ENCODE peak calls at places on chromosome X, in nine cellular contexts. S, D, T, A, M, V, E, Q and O are unnamed samples.
A peak's percentile ranks its signal among the peaks of the same experiment; 100 is the strongest.

GRCh38 chrX:24294619-24295018 is 19.2 kb downstream of the SUPT20HL2 start:
- DNase-seq in V (no peak), E (peak; percentile 31), D (no peak), Q (no peak), S (peak; percentile 77), M (no peak), A (no peak), T (no peak), O (no peak)

GRCh38 chrX:106903856-106904528 is 851 bp upstream of the RIPPLY1 start:
- DNase-seq in E (no peak), M (no peak), S (no peak), D (no peak), V (no peak), A (no peak), T (no peak), Q (no peak), O (no peak)

GRCh38 chrX:68697036-68697435 is 49.6 kb downstream of the STARD8 start:
- DNase-seq in Q (no peak), E (no peak), D (no peak), M (no peak), T (no peak), V (no peak), S (no peak), A (no peak), O (no peak)

GRCh38 chrX:33285550-33285949 is 74.2 kb upstream of the DMD start:
- DNase-seq in Q (no peak), D (no peak), V (no peak), M (no peak), T (no peak), E (no peak), A (no peak), S (no peak), O (no peak)

GRCh38 chrX:96481831-96482230 is 202.8 kb upstream of the DIAPH2 start:
- DNase-seq in S (no peak), D (no peak), T (no peak), A (no peak), M (no peak), Q (no peak), E (no peak), V (no peak), O (no peak)

GRCh38 chrX:154409222-154409871 is at the start of gene DNASE1L1:
- DNase-seq in E (no peak), Q (no peak), A (peak; percentile 83), T (peak; percentile 86), D (peak; percentile 80), S (peak; percentile 86), M (no peak), V (peak; percentile 90), O (peak; percentile 92)

GRCh38 chrX:103210056-103210455 is 4.9 kb upstream of the BEX4 start:
- DNase-seq in E (no peak), T (no peak), D (no peak), S (no peak), M (no peak), Q (no peak), V (no peak), A (no peak), O (no peak)

GRCh38 chrX:153627675-153628111 is 19.3 kb upstream of the DUSP9 start:
- DNase-seq in T (peak; percentile 56), D (no peak), A (peak; percentile 80), V (no peak), Q (no peak), S (no peak), E (peak; percentile 23), M (no peak), O (peak; percentile 80)

GRCh38 chrX:24148535-24149345 is 789 bp upstream of the ZFX start:
- DNase-seq in V (no peak), A (peak; percentile 23), T (peak; percentile 70), D (no peak), Q (no peak), M (no peak), S (no peak), E (peak; percentile 66), O (no peak)

GRCh38 chrX:100720301-100720700 is 11.6 kb downstream of the SYTL4 start:
- DNase-seq in A (no peak), D (no peak), E (no peak), Q (no peak), T (no peak), V (no peak), M (no peak), S (no peak), O (no peak)

GRCh38 chrX:46791927-46792825 is 33.3 kb upstream of the SLC9A7 start:
- DNase-seq in S (peak; percentile 45), A (peak; percentile 32), M (peak; percentile 68), Q (peak; percentile 63), D (no peak), V (peak; percentile 41), T (no peak), E (no peak), O (peak; percentile 42)

GRCh38 chrX:45709381-45709780 is 508.7 kb upstream of the DIPK2B start:
- DNase-seq in M (no peak), T (no peak), E (no peak), S (no peak), Q (no peak), A (no peak), D (no peak), V (no peak), O (no peak)

GRCh38 chrX:112867570-112867969 is 26.9 kb upstream of the AMOT start:
- DNase-seq in D (no peak), V (no peak), M (no peak), S (peak; percentile 61), A (no peak), Q (peak; percentile 22), T (no peak), E (no peak), O (no peak)

GRCh38 chrX:29066516-29066915 is 479.3 kb downstream of the IL1RAPL1 start:
- DNase-seq in V (no peak), S (no peak), Q (no peak), E (no peak), M (no peak), D (no peak), T (no peak), A (no peak), O (no peak)

DNA sequence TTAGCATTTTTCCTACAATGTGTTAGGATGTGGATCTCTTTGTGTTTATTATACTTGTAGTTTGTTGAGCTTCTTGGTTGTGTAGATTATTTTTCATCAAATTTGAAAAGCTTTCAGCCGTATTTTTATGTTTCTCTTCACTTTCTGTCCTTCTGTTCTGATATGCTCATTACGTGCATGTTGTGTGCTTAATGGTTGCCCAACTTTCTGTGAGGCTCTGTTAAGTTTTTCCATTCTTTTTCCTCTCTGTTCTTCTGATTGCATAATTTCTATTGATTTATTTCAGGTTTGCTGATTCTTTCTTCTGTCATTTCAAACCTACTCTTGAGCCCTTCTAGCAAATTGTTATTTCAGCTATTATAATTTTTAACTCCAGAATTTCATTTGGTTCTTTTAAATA is 478.2 kb downstream of the IL1RAPL1 start:
- DNase-seq in T (no peak), M (no peak), D (no peak), V (no peak), Q (no peak), A (no peak), E (no peak), S (no peak), O (no peak)
- TF ChIP-seq CTCF in T (no peak), M (no peak), D (no peak), V (no peak), Q (no peak), A (no peak), E (no peak), S (no peak), O (no peak)

GRCh38 chrX:15930585-15930984 is 76.0 kb upstream of the AP1S2 start:
- DNase-seq in S (peak; percentile 64), V (no peak), D (no peak), T (no peak), Q (no peak), M (peak; percentile 13), E (peak; percentile 24), A (no peak), O (no peak)

GRCh38 chrX:15926622-15927021 is 72.0 kb upstream of the AP1S2 start:
- DNase-seq in V (no peak), T (no peak), M (no peak), Q (no peak), A (no peak), D (no peak), S (no peak), E (no peak), O (no peak)

GRCh38 chrX:15931362-15931761 is 76.7 kb upstream of the AP1S2 start:
- DNase-seq in T (no peak), E (no peak), Q (no peak), V (no peak), M (no peak), S (no peak), D (no peak), A (no peak), O (no peak)

GRCh38 chrX:15929231-15929630 is 74.6 kb upstream of the AP1S2 start:
- DNase-seq in T (no peak), M (no peak), E (no peak), V (no peak), S (no peak), D (no peak), Q (no peak), A (no peak), O (no peak)
- H3K36me3 ChIP-seq in T (no peaks in the 10 kb centered on the region), M (no peaks in the 10 kb centered on the region), E (no peaks in the 10 kb centered on the region), V (no peaks in the 10 kb centered on the region), S (no peaks in the 10 kb centered on the region), D (no peaks in the 10 kb centered on the region), Q (no peaks in the 10 kb centered on the region), A (no peaks in the 10 kb centered on the region), O (no peaks in the 10 kb centered on the region)

DNA sequence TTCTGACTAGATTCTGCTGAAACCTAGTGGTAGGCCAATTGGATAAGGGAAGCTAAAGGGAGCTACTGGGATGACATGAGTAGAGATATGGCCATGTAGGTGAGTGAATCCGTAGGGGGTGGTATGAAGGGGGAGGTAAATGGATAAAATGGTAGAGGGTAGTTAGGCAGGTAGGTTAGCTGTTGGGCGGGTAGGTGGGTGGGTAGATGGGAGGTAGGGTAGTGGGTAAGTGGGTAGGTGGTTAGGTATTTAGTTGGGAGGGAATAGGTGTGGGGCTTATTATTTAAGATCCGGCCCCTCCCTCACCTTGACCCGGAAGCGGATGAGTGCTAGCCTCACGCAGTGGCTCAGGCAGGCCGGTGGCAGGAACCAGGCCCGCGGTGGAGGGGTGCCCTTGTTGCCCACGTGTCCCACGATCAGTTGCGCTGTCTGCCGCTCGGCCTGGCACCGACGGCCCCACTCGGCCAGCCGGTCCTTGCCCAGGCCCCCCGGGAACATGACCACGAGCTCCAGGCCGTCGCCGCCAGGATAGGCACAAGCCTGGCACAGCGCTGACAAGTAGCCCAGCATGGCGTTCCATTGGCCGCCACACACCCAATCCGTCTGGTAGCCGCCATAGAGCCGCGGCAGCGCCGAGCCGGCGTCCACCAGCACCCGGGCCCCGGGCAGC is 725 bp downstream of the FAM120C start:
- DNase-seq in M (no peak), A (peak; percentile 18), Q (peak; percentile 27), D (peak; percentile 23), E (peak; percentile 58), T (peak; percentile 82), V (peak; percentile 65), S (peak; percentile 40), O (peak; percentile 87)
- TF ChIP-seq POLR2AphosphoS5 in M (no peak), A (peak; percentile 46), Q (peak; percentile 87), D (no peak), E (peak; percentile 50), T (peak; percentile 46), V (no peak), S (no peak), O (no peak)

DNA sequence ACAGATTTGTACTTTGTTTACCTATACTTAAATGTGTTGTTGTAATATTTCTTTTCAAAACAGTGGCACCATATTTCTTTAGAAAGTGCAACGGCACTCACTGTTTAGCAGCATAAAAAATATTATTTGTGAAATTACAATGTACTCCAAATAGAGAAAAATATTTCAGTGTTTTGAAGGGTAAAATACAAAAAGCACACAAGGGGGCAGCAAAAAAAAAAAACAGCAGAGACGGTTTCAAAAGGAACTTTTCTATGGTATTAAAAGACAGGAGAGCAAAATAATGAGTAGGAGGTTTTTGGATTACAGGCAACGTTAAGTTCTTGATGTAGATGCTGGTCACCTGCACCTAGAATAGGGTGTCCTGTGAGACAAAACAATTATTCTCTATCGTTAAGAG is 2.0 kb downstream of the NUDT11 start:
- DNase-seq in M (no peak), D (no peak), V (no peak), S (no peak), Q (no peak), E (no peak), A (no peak), T (no peak), O (no peak)
- TF ChIP-seq CTCF in M (no peak), D (no peak), V (no peak), S (no peak), Q (no peak), E (peak; percentile 56), A (no peak), T (no peak), O (no peak)